ENCODE peak calls at places on chromosomes 13 and 19, in six cellular contexts. N, W, Y, K, L and Z are unnamed samples.

GRCh38 chr19:5001547-5002131 is 32.7 kb downstream of the KDM4B start:
- DNase-seq in L (no peak), W (no peak), N (peak), Y (no peak), K (peak), Z (peak)

GRCh38 chr13:84455143-84455905 is 573.0 kb upstream of the SLITRK1 start:
- DNase-seq in L (no peak), K (no peak), W (no peak), N (no peak), Y (no peak), Z (no peak)

GRCh38 chr19:35509861-35510625 is 3.4 kb downstream of the DMKN start:
- DNase-seq in L (peak), K (peak), Y (peak), W (peak), N (peak), Z (no peak)

GRCh38 chr19:45899919-45900589 is 2.4 kb downstream of the MYPOP start:
- DNase-seq in L (no peak), N (no peak), K (no peak), Y (no peak), W (no peak), Z (no peak)

GRCh38 chr13:99275093-99275469 is 16.9 kb upstream of the GPR18 start:
- DNase-seq in L (no peak), K (peak), N (no peak), Y (no peak), W (no peak), Z (no peak)

GRCh38 chr13:74035881-74036280 is 98.3 kb downstream of the KLF12 start:
- DNase-seq in W (no peak), K (no peak), N (no peak), Y (no peak), L (no peak), Z (no peak)

GRCh38 chr13:39951301-39951700 is 295.8 kb downstream of the COG6 start:
- DNase-seq in W (no peak), Y (no peak), L (no peak), K (no peak), N (no peak), Z (no peak)

GRCh38 chr19:18239303-18239702 is 13.1 kb upstream of the PDE4C start:
- DNase-seq in K (no peak), W (no peak), N (peak), Y (peak), L (no peak), Z (no peak)

GRCh38 chr13:26811636-26812035 is 51.0 kb upstream of the GPR12 start:
- DNase-seq in L (no peak), N (no peak), W (no peak), Y (no peak), K (no peak), Z (no peak)

GRCh38 chr13:35164324-35164932 is 222.4 kb downstream of the NBEA start:
- DNase-seq in Y (peak), W (no peak), L (no peak), N (peak), K (peak), Z (no peak)

GRCh38 chr13:32025730-32026129 is 5.8 kb upstream of the FRY start:
- DNase-seq in W (no peak), K (no peak), Y (no peak), N (no peak), L (no peak), Z (no peak)

GRCh38 chr19:5587071-5587455 is 19.3 kb upstream of the TINCR start:
- DNase-seq in Y (no peak), N (no peak), W (no peak), K (no peak), L (no peak), Z (no peak)

GRCh38 chr13:50699874-50700663 is 143.4 kb downstream of the DLEU7 start:
- DNase-seq in W (no peak), L (no peak), K (peak), Y (no peak), N (no peak), Z (no peak)

GRCh38 chr19:41218615-41219507 is at the start of gene AXL:
- DNase-seq in W (peak), L (peak), N (peak), K (peak), Y (peak), Z (peak)

GRCh38 chr13:76887070-76887563 is 912 bp upstream of the KCTD12 start:
- DNase-seq in K (no peak), Y (peak), W (no peak), N (no peak), L (no peak), Z (no peak)

GRCh38 chr13:113119166-113119821 is 3.3 kb upstream of the F10 start:
- DNase-seq in Y (no peak), K (no peak), N (no peak), L (no peak), W (peak), Z (no peak)

GRCh38 chr19:4374451-4375163 is 25.7 kb downstream of the SH3GL1 start:
- DNase-seq in W (peak), N (peak), K (peak), L (peak), Y (no peak), Z (peak)

GRCh38 chr13:34833562-34834182 is 108.4 kb upstream of the NBEA start:
- DNase-seq in Y (no peak), W (no peak), N (peak), K (peak), L (no peak), Z (no peak)

GRCh38 chr13:34078334-34078999 is 260.5 kb downstream of the RFC3 start:
- DNase-seq in Y (no peak), W (no peak), K (no peak), L (no peak), N (no peak), Z (no peak)

GRCh38 chr13:58587183-58587582 is 955.6 kb downstream of the PCDH17 start:
- DNase-seq in W (no peak), N (no peak), Y (no peak), K (no peak), L (no peak), Z (no peak)

GRCh38 chr13:100944791-100945345 is 270.3 kb upstream of the TMTC4 start:
- DNase-seq in Y (no peak), L (no peak), N (no peak), W (no peak), K (no peak), Z (no peak)

GRCh38 chr19:17948967-17949930 is 16.4 kb downstream of the CCDC124 start:
- DNase-seq in N (no peak), K (no peak), Y (no peak), W (no peak), L (no peak), Z (no peak)

GRCh38 chr19:41887711-41888382 is 4.9 kb downstream of the ARHGEF1 start:
- DNase-seq in Y (no peak), N (no peak), L (peak), W (peak), K (peak), Z (no peak)

GRCh38 chr19:35592226-35592625 is 6.3 kb downstream of the PMIS2 start:
- DNase-seq in N (peak), Y (peak), W (peak), K (peak), L (peak), Z (peak)

GRCh38 chr13:84265365-84265764 is 383.1 kb upstream of the SLITRK1 start:
- DNase-seq in N (no peak), Y (no peak), K (no peak), W (no peak), L (no peak), Z (no peak)

GRCh38 chr13:41678320-41678719 is 221.0 kb downstream of the RGCC start:
- DNase-seq in K (peak), W (no peak), L (no peak), Y (peak), N (peak), Z (peak)

GRCh38 chr19:45469132-45469834 is 1.5 kb downstream of the FOSB start:
- DNase-seq in Y (peak), W (peak), K (peak), L (peak), N (peak), Z (peak)

GRCh38 chr19:54905908-54906511 is at the start of gene NCR1:
- DNase-seq in W (no peak), Y (no peak), K (no peak), N (no peak), L (no peak), Z (no peak)

GRCh38 chr13:90746230-90746629 is 601.3 kb upstream of the MIR17HG start:
- DNase-seq in Y (no peak), N (no peak), W (no peak), K (no peak), L (no peak), Z (no peak)

GRCh38 chr13:42363941-42364612 is 92.1 kb downstream of the AKAP11 start:
- DNase-seq in Y (no peak), W (no peak), K (peak), L (no peak), N (no peak), Z (no peak)

GRCh38 chr19:58059681-58060080 is 599 bp downstream of the ZNF135 start:
- DNase-seq in W (no peak), Y (no peak), K (no peak), L (no peak), N (no peak), Z (no peak)

GRCh38 chr13:106416645-106417044 is 118.8 kb downstream of the EFNB2 start:
- DNase-seq in W (no peak), Y (no peak), N (no peak), L (no peak), K (no peak), Z (no peak)

GRCh38 chr19:53102701-53103140 is 501 bp downstream of the ZNF160 start:
- DNase-seq in Y (peak), L (peak), W (peak), K (peak), N (peak), Z (no peak)

GRCh38 chr19:2089001-2089711 is 7.0 kb downstream of the MOB3A start:
- DNase-seq in L (no peak), N (no peak), Y (no peak), W (no peak), K (peak), Z (no peak)

GRCh38 chr19:5809053-5809452 is 4.2 kb downstream of the NRTN start:
- DNase-seq in K (no peak), Y (no peak), N (no peak), W (no peak), L (no peak), Z (no peak)

GRCh38 chr19:58305932-58306323 is 751 bp downstream of the ERVK3-1 start:
- DNase-seq in K (peak), Y (no peak), L (no peak), N (peak), W (no peak), Z (no peak)

GRCh38 chr13:97468331-97468730 is 34.4 kb downstream of the RAP2A start:
- DNase-seq in K (peak), L (no peak), N (peak), W (no peak), Y (no peak), Z (peak)